ENCODE peak calls at places on chromosomes 4 and X, in ten cellular contexts. D is endothelial cell, L is WTC11, W is NCI-H2029, P is activated T-cell treated with anti-CD3 and anti-CD28 coated beads for 4 hours, Z is omental fat pad, O is Peyer's patch, J is transverse colon, A is D721Med, E is AG08396. G is an unnamed sample.

GRCh38 chrX:108447303-108447702 is 7.7 kb downstream of the COL4A5 start:
- DNase-seq in D (no peak), L (no peak), W (no peak), P (no peak), Z (no peak), O (no peak), J (no peak), A (no peak), E (no peak), G (no peak)

GRCh38 chr4:113141901-113142346 is 92.5 kb downstream of the ANK2 start:
- DNase-seq in D (no peak), L (no peak), W (peak; percentile 83), P (no peak), Z (no peak), O (no peak), J (no peak), A (no peak), E (peak; percentile 25), G (peak; percentile 81)

GRCh38 chr4:21517460-21517859 is 431.1 kb downstream of the KCNIP4 start:
- DNase-seq in D (no peak), L (no peak), W (no peak), P (no peak), Z (no peak), O (no peak), J (no peak), A (no peak), E (no peak), G (no peak)

GRCh38 chr4:40254961-40255721 is 58.3 kb downstream of the RHOH start:
- DNase-seq in D (no peak), L (no peak), W (no peak), P (no peak), Z (no peak), O (no peak), J (no peak), A (no peak), E (no peak), G (no peak)

GRCh38 chr4:136768925-136769275 is 763.4 kb downstream of the PCDH18 start:
- DNase-seq in D (no peak), L (no peak), W (no peak), P (no peak), Z (no peak), O (no peak), J (no peak), A (no peak), E (no peak), G (no peak)

GRCh38 chr4:86960557-86960959 is 25.7 kb downstream of the AFF1 start:
- DNase-seq in D (no peak), L (no peak), W (no peak), P (no peak), Z (no peak), O (no peak), J (no peak), A (no peak), E (no peak), G (no peak)

GRCh38 chr4:165974647-165975335 is 101.8 kb downstream of the TLL1 start:
- DNase-seq in D (no peak), L (no peak), W (no peak), P (no peak), Z (no peak), O (no peak), J (no peak), A (no peak), E (no peak), G (no peak)

GRCh38 chr4:76968937-76969336 is 19.4 kb downstream of the SEPTIN11 start:
- DNase-seq in D (no peak), L (no peak), W (no peak), P (no peak), Z (no peak), O (no peak), J (no peak), A (no peak), E (no peak), G (no peak)

GRCh38 chr4:148443550-148444295 is 1.5 kb upstream of the NR3C2 start:
- DNase-seq in D (peak; percentile 26), L (peak; percentile 28), W (no peak), P (peak; percentile 31), Z (no peak), O (peak; percentile 68), J (peak; percentile 40), A (no peak), E (peak; percentile 30), G (no peak)

GRCh38 chr4:23237771-23238170 is 545.0 kb downstream of the GBA3 start:
- DNase-seq in D (no peak), L (no peak), W (no peak), P (no peak), Z (no peak), O (no peak), J (no peak), A (no peak), E (no peak), G (no peak)

G was measured in SHP77 treated with DMSO at 0.1 percent for 48 hours.